ENCODE peak calls at places on chromosomes 3 and 15, in nine cellular contexts. One of them, this sample, is unnamed.

GRCh38 chr15:51970132-51970817 is 1.3 kb downstream of the LEO1 start:
- DNase-seq in 8988T: no peak
- DNase-seq in NCI-H446 treated with DMSO at 0.1 percent for 48 hours: no peak
- DNase-seq in AG09309: no peak
- DNase-seq in GM10248: no peak
- DNase-seq in NCI-H748 treated with DMSO at 0.1 percent for 48 hours: no peak
- DNase-seq in D721Med: no peak
- DNase-seq in GM20000: no peak
- DNase-seq in mucosa of descending colon: no peak
- DNase-seq in this sample: no peak

GRCh38 chr3:188624384-188624783 is 470.4 kb downstream of the LPP start:
- DNase-seq in 8988T: no peak
- DNase-seq in NCI-H446 treated with DMSO at 0.1 percent for 48 hours: peak
- DNase-seq in AG09309: no peak
- DNase-seq in GM10248: no peak
- DNase-seq in NCI-H748 treated with DMSO at 0.1 percent for 48 hours: no peak
- DNase-seq in D721Med: no peak
- DNase-seq in GM20000: no peak
- DNase-seq in mucosa of descending colon: peak
- DNase-seq in this sample: no peak

GRCh38 chr15:92097473-92098178 is 244.1 kb downstream of the SLCO3A1 start:
- DNase-seq in 8988T: peak
- DNase-seq in NCI-H446 treated with DMSO at 0.1 percent for 48 hours: peak
- DNase-seq in AG09309: no peak
- DNase-seq in GM10248: peak
- DNase-seq in NCI-H748 treated with DMSO at 0.1 percent for 48 hours: no peak
- DNase-seq in D721Med: peak
- DNase-seq in GM20000: peak
- DNase-seq in mucosa of descending colon: peak
- DNase-seq in this sample: no peak

GRCh38 chr15:39720721-39721611 is 61.7 kb downstream of the FSIP1 start:
- DNase-seq in 8988T: no peak
- DNase-seq in NCI-H446 treated with DMSO at 0.1 percent for 48 hours: no peak
- DNase-seq in AG09309: peak
- DNase-seq in GM10248: no peak
- DNase-seq in NCI-H748 treated with DMSO at 0.1 percent for 48 hours: no peak
- DNase-seq in D721Med: no peak
- DNase-seq in GM20000: no peak
- DNase-seq in mucosa of descending colon: no peak
- DNase-seq in this sample: no peak

GRCh38 chr3:150760431-150761200 is 2.4 kb downstream of the SIAH2 start:
- DNase-seq in 8988T: no peak
- DNase-seq in NCI-H446 treated with DMSO at 0.1 percent for 48 hours: no peak
- DNase-seq in AG09309: no peak
- DNase-seq in GM10248: peak
- DNase-seq in NCI-H748 treated with DMSO at 0.1 percent for 48 hours: no peak
- DNase-seq in D721Med: no peak
- DNase-seq in GM20000: peak
- DNase-seq in mucosa of descending colon: no peak
- DNase-seq in this sample: no peak

GRCh38 chr3:172258616-172259015 is 189.6 kb downstream of the GHSR start:
- DNase-seq in 8988T: no peak
- DNase-seq in NCI-H446 treated with DMSO at 0.1 percent for 48 hours: peak
- DNase-seq in AG09309: no peak
- DNase-seq in GM10248: no peak
- DNase-seq in NCI-H748 treated with DMSO at 0.1 percent for 48 hours: no peak
- DNase-seq in D721Med: no peak
- DNase-seq in GM20000: no peak
- DNase-seq in mucosa of descending colon: no peak
- DNase-seq in this sample: no peak

GRCh38 chr3:64773150-64773549 is 85.3 kb upstream of the ADAMTS9 start:
- DNase-seq in 8988T: no peak
- DNase-seq in NCI-H446 treated with DMSO at 0.1 percent for 48 hours: no peak
- DNase-seq in AG09309: no peak
- DNase-seq in GM10248: no peak
- DNase-seq in NCI-H748 treated with DMSO at 0.1 percent for 48 hours: no peak
- DNase-seq in D721Med: no peak
- DNase-seq in GM20000: no peak
- DNase-seq in mucosa of descending colon: no peak
- DNase-seq in this sample: no peak

GRCh38 chr15:99916668-99917223 is 183.5 kb upstream of the LYSMD4 start:
- DNase-seq in 8988T: no peak
- DNase-seq in NCI-H446 treated with DMSO at 0.1 percent for 48 hours: no peak
- DNase-seq in AG09309: no peak
- DNase-seq in GM10248: no peak
- DNase-seq in NCI-H748 treated with DMSO at 0.1 percent for 48 hours: no peak
- DNase-seq in D721Med: no peak
- DNase-seq in GM20000: no peak
- DNase-seq in mucosa of descending colon: no peak
- DNase-seq in this sample: no peak